ENCODE peak calls at places on chromosomes 5 and 9, in six cellular contexts. One of them, this sample, is unnamed.

GRCh38 chr5:31328031-31328430 is 134.5 kb downstream of the CDH6 start:
- DNase-seq in kidney: no peak
- DNase-seq in SK-N-SH: no peak
- DNase-seq in ascending aorta: no peak
- DNase-seq in PC-9: no peak
- DNase-seq in MM.1S: no peak
- DNase-seq in this sample: no peak

GRCh38 chr9:37466037-37466709 is 923 bp upstream of the ZBTB5 start:
- DNase-seq in SK-N-SH: peak; percentile 66
- DNase-seq in PC-9: peak; percentile 72
- DNase-seq in kidney: peak; percentile 90
- DNase-seq in ascending aorta: peak; percentile 37
- DNase-seq in MM.1S: peak; percentile 16
- DNase-seq in this sample: no peak

GRCh38 chr9:4381744-4382143 is 81.9 kb upstream of the GLIS3 start:
- DNase-seq in kidney: no peak
- DNase-seq in PC-9: no peak
- DNase-seq in SK-N-SH: no peak
- DNase-seq in MM.1S: no peak
- DNase-seq in ascending aorta: no peak
- DNase-seq in this sample: no peak

GRCh38 chr5:111461261-111461671 is 51.1 kb downstream of the STARD4 start:
- DNase-seq in kidney: no peak
- DNase-seq in PC-9: no peak
- DNase-seq in MM.1S: no peak
- DNase-seq in ascending aorta: no peak
- DNase-seq in SK-N-SH: peak; percentile 53
- DNase-seq in this sample: peak; percentile 26

GRCh38 chr5:108481355-108481931 is 99.5 kb upstream of the FBXL17 start:
- DNase-seq in PC-9: no peak
- DNase-seq in SK-N-SH: peak; percentile 19
- DNase-seq in MM.1S: peak; percentile 74
- DNase-seq in kidney: no peak
- DNase-seq in ascending aorta: no peak
- DNase-seq in this sample: no peak

GRCh38 chr9:7549261-7549660 is 250.3 kb downstream of the DMAC1 start:
- DNase-seq in PC-9: no peak
- DNase-seq in SK-N-SH: no peak
- DNase-seq in ascending aorta: no peak
- DNase-seq in kidney: peak; percentile 37
- DNase-seq in MM.1S: peak; percentile 59
- DNase-seq in this sample: peak; percentile 4

GRCh38 chr5:142364251-142365145 is 39.7 kb upstream of the SPRY4 start:
- DNase-seq in ascending aorta: no peak
- DNase-seq in MM.1S: no peak
- DNase-seq in kidney: peak; percentile 92
- DNase-seq in SK-N-SH: no peak
- DNase-seq in PC-9: no peak
- DNase-seq in this sample: no peak

GRCh38 chr9:126673689-126674364 is 60.1 kb downstream of the LMX1B start:
- DNase-seq in kidney: peak; percentile 32
- DNase-seq in PC-9: peak; percentile 38
- DNase-seq in MM.1S: no peak
- DNase-seq in SK-N-SH: peak; percentile 76
- DNase-seq in ascending aorta: no peak
- DNase-seq in this sample: no peak

GRCh38 chr9:3043369-3043768 is 199.5 kb upstream of the PUM3 start:
- DNase-seq in kidney: no peak
- DNase-seq in ascending aorta: no peak
- DNase-seq in MM.1S: no peak
- DNase-seq in SK-N-SH: no peak
- DNase-seq in PC-9: no peak
- DNase-seq in this sample: no peak

GRCh38 chr9:134666801-134667200 is 25.2 kb downstream of the COL5A1 start:
- DNase-seq in PC-9: no peak
- DNase-seq in kidney: no peak
- DNase-seq in SK-N-SH: no peak
- DNase-seq in ascending aorta: no peak
- DNase-seq in MM.1S: no peak
- DNase-seq in this sample: no peak

GRCh38 chr5:1447772-1448361 is 2.6 kb upstream of the SLC6A3 start:
- DNase-seq in SK-N-SH: no peak
- DNase-seq in PC-9: no peak
- DNase-seq in kidney: peak; percentile 68
- DNase-seq in MM.1S: no peak
- DNase-seq in ascending aorta: no peak
- DNase-seq in this sample: no peak

GRCh38 chr5:134873987-134874830 is at the start of gene TXNDC15:
- DNase-seq in SK-N-SH: peak; percentile 93
- DNase-seq in MM.1S: peak; percentile 78
- DNase-seq in kidney: peak; percentile 95
- DNase-seq in ascending aorta: peak; percentile 47
- DNase-seq in PC-9: peak; percentile 80
- DNase-seq in this sample: peak; percentile 69

GRCh38 chr9:5842926-5843325 is 10.0 kb upstream of the ERMP1 start:
- DNase-seq in kidney: no peak
- DNase-seq in PC-9: no peak
- DNase-seq in SK-N-SH: no peak
- DNase-seq in ascending aorta: no peak
- DNase-seq in MM.1S: no peak
- DNase-seq in this sample: no peak

GRCh38 chr9:5846501-5846921 is 13.6 kb upstream of the ERMP1 start:
- DNase-seq in ascending aorta: no peak
- DNase-seq in PC-9: no peak
- DNase-seq in MM.1S: no peak
- DNase-seq in SK-N-SH: no peak
- DNase-seq in kidney: no peak
- DNase-seq in this sample: no peak

GRCh38 chr9:5845147-5845531 is 12.2 kb upstream of the ERMP1 start:
- DNase-seq in SK-N-SH: no peak
- DNase-seq in MM.1S: no peak
- DNase-seq in kidney: no peak
- DNase-seq in ascending aorta: no peak
- DNase-seq in PC-9: no peak
- DNase-seq in this sample: no peak

GRCh38 chr9:5846080-5846479 is 13.2 kb upstream of the ERMP1 start:
- DNase-seq in MM.1S: no peak
- DNase-seq in PC-9: no peak
- DNase-seq in ascending aorta: no peak
- DNase-seq in kidney: no peak
- DNase-seq in SK-N-SH: peak; percentile 43
- DNase-seq in this sample: no peak

DNA sequence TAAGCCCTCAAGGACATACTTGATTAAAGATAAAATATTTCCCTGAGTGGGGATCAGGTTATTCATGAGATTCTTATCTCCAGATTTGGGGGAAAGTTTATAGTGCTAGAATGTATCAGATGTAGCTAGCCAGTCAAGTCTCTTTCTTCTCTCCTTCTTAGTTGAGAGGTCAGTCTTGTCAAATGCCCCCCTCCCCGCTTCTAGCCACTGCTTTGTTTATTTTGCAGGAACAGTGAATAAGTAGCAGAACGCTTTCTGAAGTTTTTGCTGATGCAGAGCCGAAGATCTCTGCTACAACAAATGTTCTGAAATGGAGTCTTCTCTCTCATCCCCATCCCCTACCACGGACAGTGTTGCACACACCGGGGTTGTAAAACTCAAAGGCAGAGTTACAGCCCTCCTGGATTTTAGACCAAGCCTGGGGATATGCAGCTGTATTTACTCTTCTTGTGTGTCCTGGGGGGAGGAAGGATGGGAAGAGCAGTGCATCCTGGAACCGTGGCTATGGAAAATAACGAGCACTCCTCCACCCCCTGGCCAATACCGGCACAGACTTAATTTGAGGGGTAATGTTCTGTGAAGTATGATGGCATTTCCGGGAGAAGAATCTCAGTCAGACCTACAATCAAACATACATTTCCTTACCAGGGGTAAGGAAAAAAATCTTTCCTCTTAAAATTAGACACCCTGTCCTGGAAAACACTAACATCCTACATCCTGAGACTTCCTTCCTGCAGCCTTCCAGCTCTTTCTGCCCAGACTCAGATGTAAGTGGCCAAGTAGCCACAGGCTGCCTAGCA is 10.7 kb upstream of the ERMP1 start:
- DNase-seq in MM.1S: no peak
- DNase-seq in PC-9: no peak
- DNase-seq in ascending aorta: no peak
- DNase-seq in kidney: peak; percentile 73
- DNase-seq in SK-N-SH: peak; percentile 26
- DNase-seq in this sample: no peak
- H3K27ac ChIP-seq in MM.1S: no peak overlapping the region
- H3K27ac ChIP-seq in PC-9: peak overlapping the region; percentile 99
- H3K27ac ChIP-seq in ascending aorta: peak overlapping the region; percentile 33
- H3K27ac ChIP-seq in kidney: peak overlapping the region; percentile 88
- H3K27ac ChIP-seq in SK-N-SH: no peak overlapping the region
- H3K27ac ChIP-seq in this sample: no peak overlapping the region

GRCh38 chr5:113205323-113205722 is 228.7 kb downstream of the DCP2 start:
- DNase-seq in SK-N-SH: no peak
- DNase-seq in PC-9: no peak
- DNase-seq in MM.1S: no peak
- DNase-seq in kidney: no peak
- DNase-seq in ascending aorta: no peak
- DNase-seq in this sample: no peak

GRCh38 chr5:113204525-113205161 is 228.0 kb downstream of the DCP2 start:
- DNase-seq in MM.1S: no peak
- DNase-seq in PC-9: peak; percentile 33
- DNase-seq in SK-N-SH: peak; percentile 56
- DNase-seq in ascending aorta: no peak
- DNase-seq in kidney: no peak
- DNase-seq in this sample: no peak

GRCh38 chr5:113201715-113202114 is 225.1 kb downstream of the DCP2 start:
- DNase-seq in MM.1S: no peak
- DNase-seq in PC-9: no peak
- DNase-seq in ascending aorta: no peak
- DNase-seq in kidney: no peak
- DNase-seq in SK-N-SH: no peak
- DNase-seq in this sample: no peak

GRCh38 chr5:113205807-113206206 is 229.0 kb downstream of the TSSK1B start:
- DNase-seq in PC-9: no peak
- DNase-seq in kidney: no peak
- DNase-seq in ascending aorta: no peak
- DNase-seq in MM.1S: no peak
- DNase-seq in SK-N-SH: no peak
- DNase-seq in this sample: no peak

GRCh38 chr5:113202904-113203716 is 226.5 kb downstream of the DCP2 start:
- DNase-seq in kidney: no peak
- DNase-seq in ascending aorta: no peak
- DNase-seq in MM.1S: no peak
- DNase-seq in PC-9: peak; percentile 54
- DNase-seq in SK-N-SH: peak; percentile 53
- DNase-seq in this sample: no peak
- H3K27ac ChIP-seq in kidney: no peak overlapping the region
- H3K27ac ChIP-seq in ascending aorta: no peak overlapping the region
- H3K27ac ChIP-seq in MM.1S: no peak overlapping the region
- H3K27ac ChIP-seq in PC-9: peak overlapping the region; percentile 10
- H3K27ac ChIP-seq in SK-N-SH: no peak overlapping the region
- H3K27ac ChIP-seq in this sample: no peak overlapping the region

GRCh38 chr5:67248703-67249589 is 52.3 kb upstream of the CD180 start:
- DNase-seq in ascending aorta: no peak
- DNase-seq in kidney: no peak
- DNase-seq in PC-9: no peak
- DNase-seq in SK-N-SH: no peak
- DNase-seq in MM.1S: no peak
- DNase-seq in this sample: no peak
- H3K27ac ChIP-seq in ascending aorta: peak overlapping the region; percentile 75
- H3K27ac ChIP-seq in kidney: no peak overlapping the region
- H3K27ac ChIP-seq in PC-9: no peak overlapping the region
- H3K27ac ChIP-seq in SK-N-SH: peak overlapping the region; percentile 78
- H3K27ac ChIP-seq in MM.1S: no peak overlapping the region
- H3K27ac ChIP-seq in this sample: no peak overlapping the region

DNA sequence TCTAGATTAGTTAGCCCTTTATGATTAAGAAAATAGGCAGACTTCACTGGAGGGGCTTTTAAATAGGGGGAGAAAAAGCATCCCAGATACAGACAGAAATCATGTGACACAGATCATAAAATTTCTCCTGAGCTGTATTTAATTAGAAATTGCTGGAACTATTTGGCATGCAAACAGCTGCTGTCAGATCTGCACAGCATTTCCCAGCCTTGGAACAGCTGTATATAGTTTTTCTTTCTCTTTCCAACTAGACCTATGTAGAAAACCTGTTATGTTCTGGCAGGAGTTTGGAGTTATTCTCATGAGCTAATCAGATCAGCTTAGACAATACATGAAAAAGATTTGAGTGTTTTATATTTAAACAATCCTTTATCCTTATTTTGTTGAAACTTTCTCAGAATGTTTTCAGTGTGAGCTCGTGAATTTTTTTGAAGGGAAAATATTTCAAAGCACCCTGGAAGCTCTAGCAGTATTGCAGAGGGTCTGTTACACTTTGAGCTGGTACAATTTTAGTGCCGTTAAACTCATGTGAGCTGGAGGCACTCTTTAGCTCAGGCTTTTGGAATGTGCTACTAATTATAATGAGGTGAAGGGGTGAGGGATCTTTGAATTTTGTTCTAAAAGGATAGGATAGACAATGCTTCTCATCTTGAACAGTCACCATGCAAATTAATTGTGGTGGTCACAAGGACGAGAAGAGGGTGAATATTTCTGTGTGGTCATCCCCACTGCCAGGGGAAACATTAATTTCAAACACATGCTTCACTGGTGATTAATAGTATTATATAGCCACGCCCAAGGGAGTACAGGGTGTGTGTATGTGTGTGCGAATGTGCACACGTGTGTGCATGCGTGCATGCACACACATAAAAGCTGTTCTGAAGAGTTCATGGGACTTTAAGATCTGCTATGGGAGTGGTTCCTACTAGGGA is 239.4 kb upstream of the FBXL7 start:
- DNase-seq in kidney: no peak
- DNase-seq in MM.1S: no peak
- DNase-seq in SK-N-SH: no peak
- DNase-seq in PC-9: no peak
- DNase-seq in ascending aorta: no peak
- DNase-seq in this sample: no peak
- H3K27ac ChIP-seq in kidney: no peak overlapping the region
- H3K27ac ChIP-seq in MM.1S: no peak overlapping the region
- H3K27ac ChIP-seq in SK-N-SH: no peak overlapping the region
- H3K27ac ChIP-seq in PC-9: no peak overlapping the region
- H3K27ac ChIP-seq in ascending aorta: peak overlapping the region; percentile 64
- H3K27ac ChIP-seq in this sample: no peak overlapping the region

GRCh38 chr9:128185979-128186965 is 5.1 kb downstream of the CIZ1 start:
- DNase-seq in ascending aorta: no peak
- DNase-seq in PC-9: no peak
- DNase-seq in MM.1S: no peak
- DNase-seq in kidney: no peak
- DNase-seq in SK-N-SH: no peak
- DNase-seq in this sample: no peak
- H3K27ac ChIP-seq in ascending aorta: no peak overlapping the region
- H3K27ac ChIP-seq in PC-9: no peak overlapping the region
- H3K27ac ChIP-seq in MM.1S: no peak overlapping the region
- H3K27ac ChIP-seq in kidney: no peak overlapping the region
- H3K27ac ChIP-seq in SK-N-SH: no peak overlapping the region
- H3K27ac ChIP-seq in this sample: no peak overlapping the region

GRCh38 chr9:86893811-86894490 is 53.4 kb downstream of the GAS1 start:
- DNase-seq in kidney: no peak
- DNase-seq in ascending aorta: no peak
- DNase-seq in MM.1S: no peak
- DNase-seq in PC-9: no peak
- DNase-seq in SK-N-SH: no peak
- DNase-seq in this sample: no peak
- H3K27ac ChIP-seq in kidney: no peak overlapping the region
- H3K27ac ChIP-seq in ascending aorta: no peak overlapping the region
- H3K27ac ChIP-seq in MM.1S: no peak overlapping the region
- H3K27ac ChIP-seq in PC-9: peak overlapping the region; percentile 4
- H3K27ac ChIP-seq in SK-N-SH: no peak overlapping the region
- H3K27ac ChIP-seq in this sample: no peak overlapping the region

GRCh38 chr5:149063017-149063687 is at the start of gene SH3TC2:
- DNase-seq in kidney: peak; percentile 81
- DNase-seq in MM.1S: no peak
- DNase-seq in PC-9: peak; percentile 81
- DNase-seq in SK-N-SH: no peak
- DNase-seq in ascending aorta: no peak
- DNase-seq in this sample: peak; percentile 75
- H3K27ac ChIP-seq in kidney: peak within 1 kb of the TSS; percentile 79
- H3K27ac ChIP-seq in MM.1S: no peak within 1 kb of the TSS
- H3K27ac ChIP-seq in PC-9: peak within 1 kb of the TSS; percentile 99
- H3K27ac ChIP-seq in SK-N-SH: peak within 1 kb of the TSS; percentile 87
- H3K27ac ChIP-seq in ascending aorta: peak within 1 kb of the TSS; percentile 65
- H3K27ac ChIP-seq in this sample: peak within 1 kb of the TSS; percentile 97

This sample was measured in caudate nucleus.